ENCODE peak calls at places on chromosomes 4 and X, in six cellular contexts. D is NCI-H460; Y is activated CD4-positive, alpha-beta T cell treated with anti-CD3 and anti-CD28 coated beads, Interleukin-2, amount 50 U/mL, for 1 hour; P is NCI-H524 treated with DMSO at 0.1 percent for 48 hours; E is GM18507; W is uterus. I is an unnamed sample.
A peak's percentile ranks its signal among the peaks of the same experiment; 100 is the strongest.

GRCh38 chrX:149161438-149162088 is 343.5 kb downstream of the IDS start:
- DNase-seq in D (no peak), Y (no peak), P (peak; percentile 67), E (no peak), W (no peak), I (no peak)

GRCh38 chrX:9351112-9351511 is 113.7 kb upstream of the TBL1X start:
- DNase-seq in D (no peak), Y (no peak), P (no peak), E (no peak), W (no peak), I (no peak)

GRCh38 chr4:119676101-119676500 is 47.5 kb upstream of the PDE5A start:
- DNase-seq in D (no peak), Y (no peak), P (no peak), E (no peak), W (no peak), I (no peak)

GRCh38 chrX:53435997-53436396 is 1.8 kb upstream of the HSD17B10 start:
- DNase-seq in D (peak; percentile 69), Y (peak; percentile 51), P (no peak), E (no peak), W (peak; percentile 59), I (peak; percentile 37)

GRCh38 chr4:134935320-134935719 is 733.7 kb upstream of the PABPC4L start:
- DNase-seq in D (no peak), Y (no peak), P (no peak), E (no peak), W (no peak), I (peak; percentile 7)

GRCh38 chr4:88859191-88859812 is 161.7 kb upstream of the NAP1L5 start:
- DNase-seq in D (no peak), Y (no peak), P (no peak), E (no peak), W (no peak), I (no peak)

GRCh38 chrX:41828821-41829220 is 94.5 kb downstream of the CASK start:
- DNase-seq in D (no peak), Y (no peak), P (no peak), E (no peak), W (no peak), I (no peak)

GRCh38 chrX:120791013-120791643 is 84.5 kb downstream of the CT47B1 start:
- DNase-seq in D (peak; percentile 19), Y (no peak), P (no peak), E (no peak), W (peak; percentile 27), I (peak; percentile 62)

GRCh38 chrX:130578906-130579305 is 177.1 kb downstream of the RBMX2 start:
- DNase-seq in D (no peak), Y (no peak), P (no peak), E (no peak), W (no peak), I (no peak)

GRCh38 chr4:47968847-47969246 is 47.6 kb downstream of the CNGA1 start:
- DNase-seq in D (no peak), Y (no peak), P (no peak), E (no peak), W (no peak), I (no peak)

GRCh38 chr4:98919996-98920395 is 8.9 kb downstream of the EIF4E start:
- DNase-seq in D (no peak), Y (no peak), P (no peak), E (no peak), W (no peak), I (peak; percentile 14)

GRCh38 chr4:108303488-108304177 is 134.9 kb upstream of the LEF1 start:
- DNase-seq in D (no peak), Y (no peak), P (no peak), E (no peak), W (no peak), I (peak; percentile 10)

GRCh38 chr4:128811571-128812359 is 2.3 kb downstream of the JADE1 start:
- DNase-seq in D (peak; percentile 82), Y (peak; percentile 75), P (peak; percentile 23), E (peak; percentile 56), W (peak; percentile 86), I (peak; percentile 86)

GRCh38 chrX:130594453-130594916 is 192.7 kb downstream of the RBMX2 start:
- DNase-seq in D (no peak), Y (no peak), P (no peak), E (no peak), W (no peak), I (no peak)

GRCh38 chr4:96102541-96103018 is 262.7 kb downstream of the PDHA2 start:
- DNase-seq in D (no peak), Y (no peak), P (no peak), E (no peak), W (no peak), I (peak; percentile 36)

GRCh38 chr4:51859476-51860032 is 16.6 kb downstream of the DCUN1D4 start:
- DNase-seq in D (no peak), Y (no peak), P (no peak), E (no peak), W (no peak), I (no peak)

GRCh38 chr4:163598028-163598427 is 103.5 kb downstream of the TMA16 start:
- DNase-seq in D (no peak), Y (no peak), P (no peak), E (no peak), W (no peak), I (no peak)

GRCh38 chrX:101659601-101660063 is at the start of gene ARMCX2:
- DNase-seq in D (no peak), Y (no peak), P (peak; percentile 55), E (no peak), W (peak; percentile 73), I (peak; percentile 14)

GRCh38 chrX:107736781-107737531 is 38.6 kb downstream of the TSC22D3 start:
- DNase-seq in D (no peak), Y (no peak), P (no peak), E (no peak), W (no peak), I (no peak)

I was measured in A172.